ENCODE peak calls at places on chromosomes 3 and 15, in five cellular contexts. G is ovary, E is A549, P is K562, I is H1. U is an unnamed sample.

GRCh38 chr3:136194409-136195257 is 1.5 kb downstream of the MSL2 start:
- DNase-seq in G (peak; percentile 46), E (no peak), P (no peak), I (no peak), U (no peak)

GRCh38 chr15:85097706-85098105 is 116.0 kb downstream of the PDE8A start:
- DNase-seq in G (no peak), E (no peak), P (no peak), I (no peak), U (no peak)

GRCh38 chr3:151356791-151357460 is 27.6 kb upstream of the P2RY13 start:
- DNase-seq in G (no peak), E (no peak), P (no peak), I (no peak), U (no peak)

GRCh38 chr3:184241141-184241446 is 7.7 kb downstream of the ALG3 start:
- DNase-seq in G (no peak), E (no peak), P (no peak), I (no peak), U (no peak)

GRCh38 chr3:29721789-29722188 is 440.9 kb downstream of the RBMS3 start:
- DNase-seq in G (no peak), E (no peak), P (no peak), I (no peak), U (no peak)

GRCh38 chr3:82641701-82642100 is 880.3 kb upstream of the GBE1 start:
- DNase-seq in G (no peak), E (no peak), P (no peak), I (no peak), U (no peak)

GRCh38 chr3:29277249-29277648 is 3.6 kb upstream of the RBMS3 start:
- DNase-seq in G (no peak), E (no peak), P (no peak), I (no peak), U (no peak)

GRCh38 chr3:175571096-175571495 is 712.0 kb downstream of the NAALADL2 start:
- DNase-seq in G (no peak), E (no peak), P (no peak), I (no peak), U (no peak)

GRCh38 chr15:76866716-76867321 is 38.3 kb downstream of the SCAPER start:
- DNase-seq in G (no peak), E (peak; percentile 18), P (peak; percentile 10), I (no peak), U (no peak)

GRCh38 chr3:142315083-142315482 is 89.7 kb upstream of the GK5 start:
- DNase-seq in G (no peak), E (no peak), P (no peak), I (no peak), U (no peak)

GRCh38 chr3:76753599-76753998 is 286.3 kb upstream of the ROBO2 start:
- DNase-seq in G (no peak), E (no peak), P (no peak), I (no peak), U (no peak)

GRCh38 chr15:60945196-60945595 is 283.9 kb downstream of the RORA start:
- DNase-seq in G (no peak), E (no peak), P (no peak), I (no peak), U (peak; percentile 80)

GRCh38 chr15:59298255-59298856 is 74.3 kb downstream of the MYO1E start:
- DNase-seq in G (no peak), E (no peak), P (no peak), I (no peak), U (no peak)

GRCh38 chr3:150421799-150422548 is 13.9 kb downstream of the TSC22D2 start:
- DNase-seq in G (no peak), E (no peak), P (no peak), I (no peak), U (no peak)

GRCh38 chr3:183252108-183252782 is 808 bp upstream of the B3GNT5 start:
- DNase-seq in G (no peak), E (no peak), P (no peak), I (no peak), U (peak; percentile 44)

GRCh38 chr15:100686725-100687488 is 84.5 kb downstream of the ASB7 start:
- DNase-seq in G (no peak), E (no peak), P (no peak), I (no peak), U (no peak)

GRCh38 chr3:32290619-32291018 is 52.1 kb downstream of the CMTM8 start:
- DNase-seq in G (no peak), E (no peak), P (no peak), I (peak; percentile 14), U (no peak)

GRCh38 chr3:44805960-44806359 is 44.4 kb downstream of the KIF15 start:
- DNase-seq in G (no peak), E (peak; percentile 4), P (no peak), I (no peak), U (no peak)

GRCh38 chr3:148681080-148681479 is 16.6 kb upstream of the AGTR1 start:
- DNase-seq in G (no peak), E (no peak), P (no peak), I (no peak), U (no peak)

GRCh38 chr3:138594935-138595259 is 837 bp upstream of the CEP70 start:
- DNase-seq in G (no peak), E (no peak), P (no peak), I (no peak), U (no peak)

GRCh38 chr15:68609618-68610017 is 30.8 kb downstream of the CORO2B start:
- DNase-seq in G (peak; percentile 94), E (no peak), P (no peak), I (no peak), U (peak; percentile 91)

GRCh38 chr3:66039590-66039887 is 821 bp upstream of the MAGI1 start:
- DNase-seq in G (peak; percentile 55), E (peak; percentile 35), P (peak; percentile 18), I (no peak), U (peak; percentile 69)

GRCh38 chr15:42876224-42876623 is 44.4 kb downstream of the TTBK2 start:
- DNase-seq in G (no peak), E (no peak), P (no peak), I (no peak), U (no peak)

GRCh38 chr3:131553495-131554247 is 50.9 kb upstream of the MRPL3 start:
- DNase-seq in G (no peak), E (no peak), P (no peak), I (no peak), U (no peak)

GRCh38 chr15:91952216-91952615 is 98.7 kb downstream of the SLCO3A1 start:
- DNase-seq in G (no peak), E (no peak), P (no peak), I (no peak), U (no peak)

GRCh38 chr3:142828703-142829304 is 60.1 kb downstream of the PCOLCE2 start:
- DNase-seq in G (peak; percentile 90), E (peak; percentile 72), P (peak; percentile 75), I (peak; percentile 92), U (peak; percentile 85)

GRCh38 chr3:126476166-126476975 is 680 bp upstream of the ZXDC start:
- DNase-seq in G (peak; percentile 81), E (peak; percentile 72), P (no peak), I (peak; percentile 67), U (no peak)

GRCh38 chr3:133412511-133413165 is 12.8 kb downstream of the BFSP2 start:
- DNase-seq in G (no peak), E (no peak), P (no peak), I (no peak), U (peak; percentile 72)

GRCh38 chr3:64518950-64519349 is 168.8 kb downstream of the ADAMTS9 start:
- DNase-seq in G (no peak), E (no peak), P (no peak), I (no peak), U (no peak)

GRCh38 chr15:78372880-78373279 is 32.7 kb downstream of the CRABP1 start:
- DNase-seq in G (no peak), E (no peak), P (no peak), I (no peak), U (no peak)

DNA sequence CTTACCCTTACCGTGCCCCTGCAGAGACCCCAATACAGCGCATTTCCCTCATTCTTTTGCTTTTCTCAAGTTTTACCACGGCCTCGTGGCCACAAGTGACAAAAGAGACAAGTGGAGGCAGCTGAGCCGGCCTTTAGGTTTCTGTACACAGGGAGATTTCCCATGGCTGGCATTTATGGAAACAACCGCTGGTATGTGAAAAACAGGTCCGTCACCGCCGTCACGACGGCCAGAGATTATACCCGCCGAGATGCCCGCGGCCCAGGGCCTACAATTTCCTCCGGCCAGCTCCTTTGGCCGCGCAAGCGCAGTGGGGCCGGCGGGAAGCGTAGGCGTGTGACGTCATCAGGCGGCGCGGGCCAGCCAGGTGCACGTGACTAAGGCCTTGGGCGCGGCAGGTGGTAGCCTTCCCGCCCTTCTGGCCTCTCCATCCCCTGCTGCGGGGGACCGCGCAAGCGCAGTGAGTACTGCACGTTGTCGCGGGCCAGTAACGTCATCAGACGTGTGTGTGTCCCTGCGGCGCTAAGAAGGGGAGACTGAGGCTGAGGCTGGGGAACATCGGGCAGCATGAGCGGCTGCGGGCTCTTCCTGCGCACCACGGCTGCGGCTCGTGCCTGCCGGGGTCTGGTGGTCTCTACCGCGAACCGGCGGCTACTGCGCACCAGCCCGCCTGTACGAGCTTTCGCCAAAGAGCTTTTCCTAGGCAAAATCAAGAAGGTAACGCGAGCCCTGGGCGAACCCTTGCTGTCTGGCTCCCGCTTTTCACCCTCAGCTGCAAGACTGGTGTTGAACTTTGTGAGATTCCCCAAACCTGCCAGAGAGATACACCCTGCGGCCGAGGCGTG is at the start of gene ACAD9:
- DNase-seq in G (peak; percentile 99), E (peak; percentile 95), P (peak; percentile 97), I (peak; percentile 100), U (peak; percentile 99)
- TF ChIP-seq EP300 in G (no peak), E (no peak), P (no peak), I (peak; percentile 53), U (peak; percentile 86)

GRCh38 chr15:41258706-41259471 is 27.8 kb downstream of the CHP1 start:
- DNase-seq in G (no peak), E (no peak), P (peak; percentile 14), I (no peak), U (no peak)
- TF ChIP-seq POLR2A in G (no peak), E (no peak), P (no peak), I (no peak), U (no peak)

GRCh38 chr3:195550723-195551122 is 7.6 kb upstream of the PPP1R2 start:
- DNase-seq in G (no peak), E (no peak), P (no peak), I (no peak), U (no peak)

GRCh38 chr3:195548046-195548445 is 4.9 kb upstream of the PPP1R2 start:
- DNase-seq in G (no peak), E (no peak), P (no peak), I (no peak), U (no peak)

GRCh38 chr3:195549001-195549400 is 5.9 kb upstream of the PPP1R2 start:
- DNase-seq in G (no peak), E (no peak), P (no peak), I (no peak), U (no peak)

GRCh38 chr3:195549931-195550519 is 6.9 kb upstream of the PPP1R2 start:
- DNase-seq in G (no peak), E (no peak), P (no peak), I (no peak), U (no peak)

DNA sequence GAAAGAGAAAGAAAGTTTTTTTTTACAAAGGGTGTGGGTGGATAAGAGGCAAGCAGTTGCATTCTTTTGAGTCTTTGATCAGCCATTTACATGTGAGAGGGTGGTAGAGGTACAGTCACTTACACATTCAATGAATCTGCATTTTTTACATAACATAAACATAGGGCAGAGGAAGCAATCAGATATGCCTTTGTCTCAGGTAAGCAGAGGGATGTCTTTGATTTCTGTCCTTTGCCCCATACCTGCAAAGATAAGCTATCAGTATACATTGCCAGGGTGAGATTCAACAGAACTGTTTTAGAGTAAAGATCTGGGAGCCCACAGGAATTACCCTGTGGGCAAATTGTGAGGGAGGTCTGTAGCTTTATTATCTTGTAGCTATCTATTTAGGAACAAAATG is 5.4 kb upstream of the PPP1R2 start:
- DNase-seq in G (no peak), E (no peak), P (no peak), I (no peak), U (no peak)
- TF ChIP-seq EP300 in G (no peak), E (no peak), P (no peak), I (no peak), U (no peak)

GRCh38 chr3:46976326-46977190 is at the start of gene CCDC12:
- DNase-seq in G (peak; percentile 94), E (peak; percentile 95), P (peak; percentile 99), I (peak; percentile 92), U (peak; percentile 99)
- TF ChIP-seq POLR2A in G (peak; percentile 93), E (peak; percentile 37), P (peak; percentile 99), I (no peak), U (peak; percentile 80)